ENCODE peak calls at places on chromosomes 3 and 15, in six cellular contexts. D, Z, W, M, P and R are unnamed samples.

GRCh38 chr15:101801048-101801447 is 2.3 kb upstream of the OR4F6 start:
- DNase-seq in D (no peak), W (no peak), M (no peak), Z (no peak), P (no peak), R (no peak)

GRCh38 chr15:92907880-92908279 is 7.8 kb downstream of the CHD2 start:
- DNase-seq in W (no peak), M (peak; percentile 91), Z (no peak), D (no peak), P (no peak), R (peak; percentile 68)

GRCh38 chr3:149970716-149971402 is at the start of gene PFN2:
- DNase-seq in Z (peak; percentile 65), P (peak; percentile 47), D (peak; percentile 84), W (peak; percentile 68), M (peak; percentile 72), R (no peak)

GRCh38 chr15:25060472-25060803 is 105.7 kb downstream of the SNRPN start:
- DNase-seq in Z (no peak), W (no peak), M (no peak), D (no peak), P (no peak), R (peak; percentile 34)

GRCh38 chr3:2098398-2099027 is at the start of gene CNTN4:
- DNase-seq in Z (no peak), P (peak; percentile 24), M (no peak), W (no peak), D (peak; percentile 88), R (no peak)

GRCh38 chr3:117706731-117707130 is 997.2 kb downstream of the TUSC7 start:
- DNase-seq in W (no peak), P (no peak), Z (no peak), M (no peak), D (no peak), R (no peak)

GRCh38 chr15:53196235-53196634 is 406.1 kb upstream of the ONECUT1 start:
- DNase-seq in W (no peak), Z (no peak), P (no peak), M (no peak), D (no peak), R (no peak)

GRCh38 chr3:64796597-64796996 is 108.8 kb upstream of the ADAMTS9 start:
- DNase-seq in M (no peak), P (no peak), D (no peak), W (no peak), Z (no peak), R (no peak)

GRCh38 chr3:134485075-134485536 is 679 bp downstream of the ANAPC13 start:
- DNase-seq in M (no peak), Z (no peak), P (peak; percentile 25), D (no peak), W (no peak), R (peak; percentile 51)

GRCh38 chr3:49132437-49133225 is at the start of gene LAMB2:
- DNase-seq in P (peak; percentile 79), D (peak; percentile 75), Z (no peak), M (peak; percentile 82), W (no peak), R (peak; percentile 61)

GRCh38 chr3:48118928-48119327 is 69.3 kb downstream of the CDC25A start:
- DNase-seq in Z (no peak), W (no peak), P (no peak), M (no peak), D (no peak), R (no peak)

GRCh38 chr3:165669967-165670366 is 167.3 kb downstream of the BCHE start:
- DNase-seq in P (no peak), W (no peak), M (peak; percentile 22), Z (no peak), D (no peak), R (no peak)

GRCh38 chr3:124592658-124593441 is 137.4 kb upstream of the UMPS start:
- DNase-seq in D (no peak), M (no peak), Z (no peak), W (no peak), P (no peak), R (no peak)

GRCh38 chr15:53080484-53080883 is 290.3 kb upstream of the ONECUT1 start:
- DNase-seq in M (no peak), P (no peak), Z (no peak), D (no peak), W (no peak), R (no peak)

GRCh38 chr3:150861851-150862250 is 43.4 kb downstream of the MINDY4B start:
- DNase-seq in D (no peak), Z (no peak), W (no peak), P (no peak), M (no peak), R (no peak)

GRCh38 chr15:66881173-66881905 is 179.3 kb downstream of the SMAD6 start:
- DNase-seq in Z (no peak), D (peak; percentile 19), W (no peak), P (no peak), M (no peak), R (no peak)

GRCh38 chr3:119294889-119295769 is 946 bp downstream of the ARHGAP31 start:
- DNase-seq in D (no peak), W (peak; percentile 71), Z (peak; percentile 69), P (no peak), M (peak; percentile 46), R (no peak)

GRCh38 chr3:28239108-28239507 is 2.3 kb upstream of the CMC1 start:
- DNase-seq in P (no peak), Z (no peak), D (no peak), W (no peak), M (no peak), R (no peak)

GRCh38 chr15:78272326-78272725 is 8.0 kb downstream of the DNAJA4 start:
- DNase-seq in D (no peak), M (no peak), W (no peak), Z (no peak), P (no peak), R (no peak)

GRCh38 chr3:64972793-64973192 is 285.0 kb upstream of the ADAMTS9 start:
- DNase-seq in D (no peak), P (no peak), M (peak; percentile 49), Z (no peak), W (no peak), R (no peak)

GRCh38 chr3:194130807-194131589 is 5.0 kb upstream of the HES1 start:
- DNase-seq in P (peak; percentile 94), D (no peak), W (no peak), Z (peak; percentile 45), M (peak; percentile 75), R (no peak)

GRCh38 chr3:188584958-188585689 is 431.2 kb downstream of the LPP start:
- DNase-seq in Z (no peak), D (no peak), M (no peak), W (no peak), P (no peak), R (no peak)

GRCh38 chr3:143685483-143685882 is 162.8 kb downstream of the SLC9A9 start:
- DNase-seq in P (no peak), W (no peak), M (no peak), D (no peak), Z (no peak), R (no peak)

GRCh38 chr3:24522155-24522579 is 27.5 kb upstream of the THRB start:
- DNase-seq in W (no peak), M (no peak), P (peak; percentile 74), Z (no peak), D (peak; percentile 40), R (no peak)

GRCh38 chr3:25870452-25870851 is 80.6 kb downstream of the OXSM start:
- DNase-seq in M (no peak), W (no peak), P (no peak), Z (no peak), D (no peak), R (no peak)

GRCh38 chr15:40902605-40903561 is 8.6 kb downstream of the VPS18 start:
- DNase-seq in M (no peak), D (no peak), P (no peak), W (peak; percentile 65), Z (no peak), R (peak; percentile 89)

GRCh38 chr3:89270201-89270600 is 162.8 kb downstream of the EPHA3 start:
- DNase-seq in P (no peak), D (no peak), W (no peak), M (no peak), Z (no peak), R (no peak)

GRCh38 chr3:72444642-72445223 is 403.5 kb downstream of the SHQ1 start:
- DNase-seq in Z (no peak), M (peak; percentile 23), P (no peak), W (no peak), D (no peak), R (no peak)

GRCh38 chr3:121295966-121296365 is 249.8 kb downstream of the POLQ start:
- DNase-seq in Z (no peak), P (no peak), M (peak; percentile 5), D (no peak), W (no peak), R (no peak)

GRCh38 chr15:63448261-63448660 is 56.1 kb upstream of the USP3 start:
- DNase-seq in Z (no peak), W (no peak), P (no peak), D (no peak), M (no peak), R (peak; percentile 67)

GRCh38 chr3:115692887-115693524 is 69.7 kb downstream of the GAP43 start:
- DNase-seq in M (peak; percentile 47), W (peak; percentile 67), P (peak; percentile 67), Z (peak; percentile 60), D (peak; percentile 79), R (no peak)

GRCh38 chr15:62752687-62753517 is 289.6 kb upstream of the TPM1 start:
- DNase-seq in D (no peak), Z (no peak), M (peak; percentile 29), P (no peak), W (no peak), R (no peak)

GRCh38 chr3:9947025-9947995 is 4.9 kb downstream of the PRRT3 start:
- DNase-seq in M (peak; percentile 60), P (peak; percentile 76), W (no peak), D (peak; percentile 71), Z (no peak), R (no peak)

GRCh38 chr3:5136619-5137429 is 14.7 kb downstream of the ARL8B start:
- DNase-seq in M (peak; percentile 35), W (no peak), P (peak; percentile 49), D (no peak), Z (peak; percentile 51), R (no peak)

GRCh38 chr3:32937331-32937730 is 14.1 kb upstream of the CCR4 start:
- DNase-seq in M (no peak), Z (no peak), P (no peak), W (no peak), D (no peak), R (no peak)

GRCh38 chr15:31511707-31512310 is 185.2 kb downstream of the KLF13 start:
- DNase-seq in M (no peak), P (no peak), W (no peak), Z (peak; percentile 27), D (no peak), R (no peak)

GRCh38 chr15:22794063-22794462 is 7.6 kb downstream of the NIPA1 start:
- DNase-seq in D (no peak), Z (no peak), M (no peak), W (no peak), P (no peak), R (no peak)

GRCh38 chr3:190097025-190097424 is 23.7 kb downstream of the P3H2 start:
- DNase-seq in W (no peak), Z (no peak), D (no peak), P (no peak), M (no peak), R (no peak)